ENCODE peak calls at places on chromosomes 7 and 10, in seven cellular contexts. I is mesendoderm, K is neuronal stem cell, Z is H9, S is mesenchymal stem cell, B is H1, Q is trophoblast cell. O is an unnamed sample.

GRCh38 chr10:101293007-101293723 is 60.8 kb upstream of the BTRC start:
- DNase-seq in I (peak), K (no peak), Z (peak), S (no peak), B (peak), Q (no peak), O (no peak)

GRCh38 chr10:11773777-11774441 is 31.7 kb downstream of the ECHDC3 start:
- DNase-seq in I (no peak), K (no peak), Z (no peak), S (no peak), B (no peak), Q (no peak), O (no peak)

GRCh38 chr7:141304291-141304690 is 230.4 kb downstream of the TMEM178B start:
- DNase-seq in I (no peak), K (no peak), Z (no peak), S (no peak), B (no peak), Q (no peak), O (no peak)

GRCh38 chr10:96834121-96834520 is 2.0 kb downstream of the LCOR start:
- DNase-seq in I (no peak), K (no peak), Z (no peak), S (no peak), B (no peak), Q (no peak), O (peak)

GRCh38 chr10:121928528-121928884 is 675 bp upstream of the ATE1 start:
- DNase-seq in I (no peak), K (no peak), Z (no peak), S (peak), B (no peak), Q (peak), O (peak)

GRCh38 chr7:116968626-116969025 is 15.3 kb downstream of the ST7 start:
- DNase-seq in I (no peak), K (no peak), Z (no peak), S (no peak), B (no peak), Q (no peak), O (no peak)

GRCh38 chr7:135706038-135706742 is 21.8 kb downstream of the SLC13A4 start:
- DNase-seq in I (no peak), K (no peak), Z (no peak), S (no peak), B (no peak), Q (no peak), O (no peak)

GRCh38 chr10:77428776-77429395 is 208.7 kb downstream of the KCNMA1 start:
- DNase-seq in I (peak), K (no peak), Z (peak), S (peak), B (peak), Q (peak), O (peak)

GRCh38 chr10:101217450-101218281 is 11.6 kb downstream of the LBX1 start:
- DNase-seq in I (peak), K (peak), Z (peak), S (peak), B (peak), Q (no peak), O (peak)

GRCh38 chr10:110190170-110190569 is 17.2 kb upstream of the MXI1 start:
- DNase-seq in I (no peak), K (no peak), Z (no peak), S (no peak), B (no peak), Q (no peak), O (no peak)

GRCh38 chr10:94963901-94964300 is 25.4 kb downstream of the CYP2C9 start:
- DNase-seq in I (peak), K (peak), Z (peak), S (peak), B (peak), Q (peak), O (peak)

GRCh38 chr10:115829501-115830215 is 443.3 kb downstream of the GFRA1 start:
- DNase-seq in I (peak), K (no peak), Z (no peak), S (peak), B (no peak), Q (no peak), O (peak)

GRCh38 chr7:158816271-158816670 is 13.0 kb downstream of the ESYT2 start:
- DNase-seq in I (peak), K (no peak), Z (no peak), S (peak), B (peak), Q (peak), O (no peak)

GRCh38 chr10:97573021-97573420 is 442 bp downstream of the ANKRD2 start:
- DNase-seq in I (no peak), K (no peak), Z (no peak), S (peak), B (no peak), Q (no peak), O (peak)

GRCh38 chr10:120788756-120789155 is 62.4 kb upstream of the WDR11 start:
- DNase-seq in I (no peak), K (no peak), Z (no peak), S (no peak), B (no peak), Q (no peak), O (no peak)

GRCh38 chr10:35711615-35712411 is 69.7 kb upstream of the FZD8 start:
- DNase-seq in I (peak), K (no peak), Z (peak), S (no peak), B (no peak), Q (no peak), O (no peak)

GRCh38 chr10:132199268-132199853 is 12.6 kb downstream of the DPYSL4 start:
- DNase-seq in I (no peak), K (no peak), Z (no peak), S (no peak), B (no peak), Q (no peak), O (no peak)

GRCh38 chr7:25940086-25940906 is 211.7 kb upstream of the NFE2L3 start:
- DNase-seq in I (no peak), K (no peak), Z (no peak), S (no peak), B (no peak), Q (no peak), O (no peak)

GRCh38 chr10:117544729-117545140 is 2.2 kb downstream of the EMX2 start:
- DNase-seq in I (peak), K (no peak), Z (peak), S (no peak), B (no peak), Q (no peak), O (no peak)

GRCh38 chr10:114208351-114208750 is 29.2 kb downstream of the TDRD1 start:
- DNase-seq in I (peak), K (peak), Z (peak), S (peak), B (no peak), Q (no peak), O (no peak)

GRCh38 chr10:29039659-29040309 is 249.1 kb upstream of the LYZL1 start:
- DNase-seq in I (peak), K (no peak), Z (no peak), S (peak), B (no peak), Q (peak), O (peak)

GRCh38 chr7:70830060-70830395 is 301.9 kb upstream of the GALNT17 start:
- DNase-seq in I (no peak), K (no peak), Z (no peak), S (no peak), B (no peak), Q (no peak), O (no peak)

GRCh38 chr7:13198741-13199140 is 511.3 kb downstream of the ARL4A start:
- DNase-seq in I (no peak), K (no peak), Z (no peak), S (peak), B (no peak), Q (no peak), O (peak)

GRCh38 chr7:1557771-1558170 is 1.8 kb upstream of the TMEM184A start:
- DNase-seq in I (no peak), K (no peak), Z (no peak), S (no peak), B (no peak), Q (no peak), O (no peak)

GRCh38 chr7:1558841-1559625 is 3.0 kb upstream of the TMEM184A start:
- DNase-seq in I (no peak), K (no peak), Z (no peak), S (no peak), B (no peak), Q (peak), O (no peak)

GRCh38 chr7:1557006-1557405 is 1.0 kb upstream of the TMEM184A start:
- DNase-seq in I (no peak), K (no peak), Z (no peak), S (no peak), B (no peak), Q (no peak), O (no peak)

GRCh38 chr7:1559626-1560590 is 3.9 kb upstream of the TMEM184A start:
- DNase-seq in I (no peak), K (no peak), Z (no peak), S (no peak), B (no peak), Q (no peak), O (no peak)

DNA sequence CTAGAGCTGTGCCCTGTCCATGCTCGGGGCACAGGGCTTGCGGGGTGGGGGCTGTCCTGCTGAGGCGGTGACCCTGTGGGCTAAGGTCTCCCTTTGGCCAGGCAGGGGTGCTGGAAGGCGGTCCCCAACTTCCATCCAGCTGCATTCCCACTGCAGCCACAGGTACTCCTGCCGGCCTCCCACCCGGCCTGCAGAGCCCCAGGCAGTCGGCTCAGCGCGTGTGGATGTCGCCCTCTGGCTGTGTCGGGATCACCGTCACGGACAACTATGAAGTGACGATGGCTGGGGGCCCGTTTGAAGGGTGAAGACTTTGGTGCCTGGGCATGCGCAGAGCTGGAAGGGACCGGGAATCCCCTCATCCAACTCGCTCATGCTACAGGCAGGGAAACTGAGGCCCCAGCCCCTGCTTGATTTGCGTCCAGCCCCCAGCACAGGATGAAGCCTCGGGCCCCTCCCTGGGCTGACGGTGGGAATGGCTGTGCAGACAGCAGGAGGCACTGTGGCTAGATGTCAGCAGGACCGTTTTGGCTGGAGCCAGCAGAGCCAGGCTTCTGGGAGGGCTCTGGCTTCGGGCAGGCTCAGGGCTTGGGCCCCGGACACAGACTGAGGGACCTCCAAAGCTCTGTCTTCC is 2.3 kb upstream of the TMEM184A start:
- DNase-seq in I (peak), K (no peak), Z (no peak), S (peak), B (peak), Q (peak), O (no peak)
- H3K4ac ChIP-seq in I (no peak), K (peak), Z (no peak), S (peak), B (no peak), Q (peak), O (no peak)

GRCh38 chr7:4763091-4763793 is 12.2 kb upstream of the AP5Z1 start:
- DNase-seq in I (no peak), K (no peak), Z (no peak), S (no peak), B (no peak), Q (no peak), O (no peak)

GRCh38 chr7:4763794-4764185 is 11.6 kb upstream of the AP5Z1 start:
- DNase-seq in I (no peak), K (no peak), Z (no peak), S (no peak), B (no peak), Q (no peak), O (no peak)

GRCh38 chr7:4765776-4766490 is 9.5 kb upstream of the AP5Z1 start:
- DNase-seq in I (no peak), K (no peak), Z (peak), S (no peak), B (peak), Q (no peak), O (no peak)

GRCh38 chr7:4762121-4763055 is 13.0 kb upstream of the AP5Z1 start:
- DNase-seq in I (no peak), K (no peak), Z (no peak), S (no peak), B (no peak), Q (no peak), O (no peak)

GRCh38 chr7:4764402-4765007 is 10.9 kb upstream of the AP5Z1 start:
- DNase-seq in I (no peak), K (no peak), Z (no peak), S (no peak), B (no peak), Q (no peak), O (no peak)
- H3K4ac ChIP-seq in I (no peak), K (no peak), Z (no peak), S (no peak), B (no peak), Q (no peak), O (no peak)

GRCh38 chr7:7746419-7746818 is 28.0 kb upstream of the RPA3 start:
- DNase-seq in I (no peak), K (no peak), Z (no peak), S (no peak), B (no peak), Q (no peak), O (no peak)
- H3K4ac ChIP-seq in I (no peak), K (no peak), Z (no peak), S (no peak), B (no peak), Q (no peak), O (no peak)

DNA sequence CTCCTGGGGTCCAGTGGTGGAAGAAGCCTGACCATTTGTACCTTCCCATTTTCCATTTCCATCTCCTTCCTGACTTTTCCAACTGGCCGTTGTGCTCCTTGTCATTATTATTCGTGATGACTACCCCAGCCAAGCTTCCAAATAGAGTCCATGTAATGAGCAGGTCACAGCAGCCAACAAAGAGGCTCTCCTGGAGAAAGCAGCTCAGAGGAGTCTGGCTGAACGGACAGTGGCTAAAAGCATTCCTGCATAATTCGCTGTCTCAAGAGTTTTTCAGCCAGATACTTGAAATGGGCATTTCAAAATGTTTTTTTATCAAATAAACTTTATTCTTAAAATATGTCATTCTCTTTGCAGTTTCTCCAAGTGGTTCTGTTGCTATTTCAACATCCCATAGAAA is 458.6 kb downstream of the INHBA start:
- DNase-seq in I (peak), K (no peak), Z (no peak), S (no peak), B (no peak), Q (no peak), O (peak)
- H3K4ac ChIP-seq in I (no peak), K (no peak), Z (no peak), S (peak), B (no peak), Q (no peak), O (no peak)

GRCh38 chr10:33298893-33299292 is 35.6 kb downstream of the NRP1 start:
- DNase-seq in I (no peak), K (no peak), Z (no peak), S (no peak), B (no peak), Q (no peak), O (no peak)

GRCh38 chr10:33301097-33301789 is 33.2 kb downstream of the NRP1 start:
- DNase-seq in I (no peak), K (no peak), Z (no peak), S (no peak), B (no peak), Q (no peak), O (no peak)

GRCh38 chr10:33303988-33304387 is 30.5 kb downstream of the NRP1 start:
- DNase-seq in I (no peak), K (no peak), Z (no peak), S (no peak), B (no peak), Q (no peak), O (no peak)

GRCh38 chr10:33304553-33304952 is 29.9 kb downstream of the NRP1 start:
- DNase-seq in I (no peak), K (no peak), Z (no peak), S (no peak), B (no peak), Q (no peak), O (no peak)

GRCh38 chr10:33302188-33302829 is 32.2 kb downstream of the NRP1 start:
- DNase-seq in I (peak), K (no peak), Z (no peak), S (no peak), B (no peak), Q (no peak), O (no peak)
- H3K4ac ChIP-seq in I (no peak), K (no peak), Z (no peak), S (no peak), B (no peak), Q (no peak), O (no peak)

GRCh38 chr7:99310004-99310403 is 15.7 kb upstream of the ARPC1A start:
- DNase-seq in I (no peak), K (no peak), Z (no peak), S (no peak), B (no peak), Q (no peak), O (no peak)

GRCh38 chr7:99308461-99309074 is 17.1 kb upstream of the ARPC1A start:
- DNase-seq in I (no peak), K (no peak), Z (no peak), S (no peak), B (no peak), Q (peak), O (peak)

GRCh38 chr7:99311702-99312101 is 14.0 kb upstream of the ARPC1A start:
- DNase-seq in I (no peak), K (no peak), Z (no peak), S (no peak), B (no peak), Q (no peak), O (no peak)

GRCh38 chr7:99312316-99313203 is 13.1 kb upstream of the ARPC1A start:
- DNase-seq in I (peak), K (peak), Z (peak), S (peak), B (peak), Q (peak), O (peak)

GRCh38 chr7:99309141-99309540 is 16.6 kb upstream of the ARPC1A start:
- DNase-seq in I (no peak), K (no peak), Z (no peak), S (no peak), B (no peak), Q (no peak), O (no peak)
- H3K4ac ChIP-seq in I (no peak), K (no peak), Z (no peak), S (no peak), B (no peak), Q (no peak), O (no peak)